ENCODE peak calls at places on chromosomes 4 and X, in four cellular contexts. V is A549, O is HepG2, R is K562. W is an unnamed sample.

GRCh38 chrX:69088171-69088938 is 76.9 kb downstream of the PJA1 start:
- DNase-seq in R (no peak), V (no peak), O (no peak), W (no peak)

GRCh38 chr4:97262769-97263168 is 880.5 kb downstream of the STPG2 start:
- DNase-seq in V (no peak), O (no peak), R (no peak), W (no peak)

GRCh38 chrX:41720125-41720780 is 3.7 kb upstream of the GPR82 start:
- DNase-seq in V (no peak), R (no peak), O (no peak), W (no peak)

GRCh38 chr4:77510367-77510766 is 95.3 kb upstream of the CXCL13 start:
- DNase-seq in O (no peak), V (no peak), R (no peak), W (no peak)

GRCh38 chrX:24838624-24839023 is 144.9 kb downstream of the POLA1 start:
- DNase-seq in R (no peak), O (no peak), V (no peak), W (no peak)

GRCh38 chr4:55608591-55608990 is 16.5 kb upstream of the PDCL2 start:
- DNase-seq in V (no peak), R (no peak), O (no peak), W (no peak)

GRCh38 chr4:151721466-151721865 is 39.3 kb downstream of the GATB start:
- DNase-seq in R (no peak), O (no peak), V (no peak), W (no peak)

GRCh38 chrX:118550792-118551191 is 55.2 kb downstream of the DOCK11 start:
- DNase-seq in V (no peak), O (no peak), R (no peak), W (no peak)

GRCh38 chr4:184024637-184025036 is 119.5 kb downstream of the STOX2 start:
- DNase-seq in O (no peak), R (no peak), V (no peak), W (no peak)

GRCh38 chrX:11787564-11787963 is 29.5 kb downstream of the MSL3 start:
- DNase-seq in R (peak), V (peak), O (peak), W (peak)

GRCh38 chr4:54626113-54626512 is 31.6 kb upstream of the KIT start:
- DNase-seq in O (no peak), V (no peak), R (no peak), W (no peak)

GRCh38 chr4:13464973-13465372 is 19.2 kb downstream of the RAB28 start:
- DNase-seq in O (no peak), V (no peak), R (no peak), W (no peak)

GRCh38 chr4:117064297-117064696 is 21.1 kb downstream of the TRAM1L1 start:
- DNase-seq in V (no peak), O (no peak), R (no peak), W (no peak)

GRCh38 chr4:112196446-112196845 is 35.1 kb upstream of the AP1AR start:
- DNase-seq in V (no peak), R (no peak), O (no peak), W (no peak)

GRCh38 chr4:120055795-120056194 is 10.9 kb downstream of the MAD2L1 start:
- DNase-seq in R (no peak), O (no peak), V (no peak), W (no peak)

GRCh38 chr4:139921551-139922184 is 232.3 kb downstream of the MAML3 start:
- DNase-seq in R (no peak), O (peak), V (no peak), W (no peak)

GRCh38 chr4:28427306-28428085 is 1566.9 kb downstream of the STIM2 start:
- DNase-seq in O (no peak), V (no peak), R (no peak), W (no peak)

GRCh38 chr4:52038109-52038912 is at the start of gene SGCB:
- DNase-seq in R (peak), O (no peak), V (peak), W (peak)

GRCh38 chr4:56326363-56326762 is 60.9 kb downstream of the AASDH start:
- DNase-seq in R (no peak), O (no peak), V (no peak), W (no peak)

GRCh38 chrX:22097295-22097694 is 65.2 kb downstream of the PHEX start:
- DNase-seq in R (no peak), O (no peak), V (no peak), W (no peak)

GRCh38 chrX:96480081-96480480 is 204.6 kb upstream of the DIAPH2 start:
- DNase-seq in V (no peak), R (no peak), O (no peak), W (no peak)

DNA sequence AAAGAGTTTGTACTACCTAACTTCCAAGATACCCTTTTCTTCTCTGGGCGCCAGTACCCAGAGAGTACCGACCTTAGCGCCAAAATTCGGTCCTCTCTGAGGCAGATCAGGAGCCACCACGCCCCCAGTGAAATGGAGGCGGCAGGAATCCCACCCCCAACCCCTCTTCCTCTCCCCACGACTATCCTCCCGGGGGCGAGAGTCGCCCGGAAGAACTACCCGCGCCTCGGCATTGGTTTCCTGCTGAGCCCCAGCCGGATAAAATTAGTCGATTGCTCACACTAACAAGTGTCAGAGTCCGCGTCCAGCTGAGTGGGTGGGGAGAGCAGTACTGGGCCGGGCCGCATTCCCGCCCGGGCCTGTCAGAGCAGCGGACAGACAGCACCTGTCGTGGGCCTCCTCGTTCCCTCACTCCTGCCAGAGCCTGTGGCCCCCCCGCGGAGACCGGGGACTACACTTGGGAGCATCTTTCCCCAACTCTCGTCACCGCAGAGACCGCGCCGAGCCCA is 78.7 kb downstream of the RLIM start:
- DNase-seq in V (no peak), R (peak), O (peak), W (peak)
- TF ChIP-seq HMGXB4 in V (no peak), R (no peak), O (no peak), W (no peak)

GRCh38 chr4:165403667-165404066 is 24.9 kb downstream of the CPE start:
- DNase-seq in O (no peak), R (no peak), V (no peak), W (no peak)
- TF ChIP-seq HMGXB4 in O (no peak), R (no peak), V (no peak), W (no peak)

GRCh38 chrX:150869450-150869849 is 29.0 kb downstream of the CD99L2 start:
- DNase-seq in V (no peak), O (no peak), R (no peak), W (no peak)
- TF ChIP-seq HMGXB4 in V (no peak), O (no peak), R (no peak), W (no peak)

DNA sequence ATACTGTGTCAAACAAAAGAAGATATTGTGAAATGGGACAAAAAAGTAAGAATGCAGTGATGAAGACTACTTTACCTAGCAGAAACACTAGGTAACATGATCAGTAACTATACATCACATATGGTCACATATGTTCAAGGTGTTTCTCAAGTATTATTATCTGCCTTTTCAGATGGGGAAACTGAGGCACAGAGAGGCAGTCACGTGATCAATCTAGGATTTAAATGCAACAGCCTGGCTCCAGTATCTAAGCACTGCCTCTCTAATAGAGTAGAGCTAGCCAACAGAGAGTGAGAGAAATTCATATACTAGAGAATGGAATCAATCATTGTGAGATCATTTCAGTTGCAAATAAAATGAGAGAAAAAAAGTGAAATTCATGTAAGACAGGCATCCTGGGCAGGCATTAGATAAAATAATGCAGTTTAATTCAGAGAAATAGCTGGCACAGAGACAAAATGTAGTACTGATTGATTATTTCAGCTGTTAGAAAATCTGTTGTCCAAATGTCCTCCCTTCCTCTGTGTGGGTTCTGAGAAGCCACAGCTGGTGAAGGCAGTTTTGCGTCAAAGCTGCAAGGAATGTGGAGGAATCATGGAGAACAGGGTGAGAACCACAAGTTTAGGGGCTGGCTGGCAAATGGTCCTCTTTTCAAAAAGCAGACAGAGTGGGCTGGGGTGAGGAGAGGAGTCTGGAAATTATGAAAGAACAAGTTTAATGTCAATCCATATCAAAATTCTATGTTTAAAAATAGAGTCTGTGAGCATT is 26.0 kb downstream of the SMIM43 start:
- DNase-seq in V (no peak), O (no peak), R (no peak), W (no peak)
- TF ChIP-seq HMGXB4 in V (no peak), O (no peak), R (no peak), W (no peak)

GRCh38 chrX:49995021-49995731 is 72.8 kb downstream of the CLCN5 start:
- DNase-seq in R (no peak), V (peak), O (peak), W (no peak)
- TF ChIP-seq HMGXB4 in R (no peak), V (no peak), O (no peak), W (no peak)

GRCh38 chrX:153400146-153401132 is 711 bp downstream of the PNMA6E start:
- DNase-seq in R (peak), V (peak), O (peak), W (peak)
- TF ChIP-seq HMGXB4 in R (no peak), V (no peak), O (peak), W (peak)

DNA sequence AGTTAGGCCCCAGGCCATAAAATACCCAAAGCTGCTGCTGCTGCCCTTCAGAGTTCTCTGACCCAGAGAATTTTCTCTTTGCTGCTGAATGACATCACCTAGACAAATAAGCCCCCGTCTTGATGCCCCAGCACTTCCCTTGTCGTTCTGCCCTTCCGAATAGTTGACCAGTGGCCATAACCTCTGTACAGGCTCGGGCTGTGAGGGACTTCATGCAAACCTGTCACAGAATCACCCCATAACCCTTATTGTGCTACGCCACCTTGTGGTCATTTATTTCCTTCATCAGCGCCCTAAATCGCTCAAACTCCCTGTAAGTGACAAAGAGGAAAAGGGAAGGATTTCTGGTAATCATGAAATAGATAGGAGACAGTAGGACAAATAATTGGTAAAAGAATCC is 18.8 kb downstream of the SPACA5 start:
- DNase-seq in R (peak), V (peak), O (peak), W (peak)
- TF ChIP-seq HMGXB4 in R (no peak), V (no peak), O (no peak), W (no peak)

DNA sequence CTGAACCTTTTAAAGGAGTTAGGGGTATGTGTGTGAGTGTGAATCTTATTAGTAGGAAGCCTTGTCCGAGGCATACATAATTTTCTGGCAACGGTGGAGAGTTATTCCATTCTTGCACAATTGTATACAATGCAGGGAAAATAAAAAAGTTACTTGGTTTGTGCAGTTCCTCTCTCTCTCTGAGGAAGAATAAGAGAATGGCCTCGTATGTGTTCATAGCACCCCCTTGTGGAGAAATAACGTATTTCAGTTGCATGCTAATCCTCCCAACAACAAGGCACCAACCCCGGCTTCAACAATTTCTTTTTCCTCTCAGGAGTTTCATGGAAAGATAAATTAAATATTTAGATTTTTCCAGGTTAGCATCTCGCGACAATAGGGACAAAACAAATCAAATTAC is 33.7 kb upstream of the FGF13 start:
- DNase-seq in V (peak), O (peak), R (peak), W (no peak)
- TF ChIP-seq HMGXB4 in V (no peak), O (no peak), R (no peak), W (no peak)

GRCh38 chr4:83011779-83012630 is 1.4 kb upstream of the LIN54 start:
- DNase-seq in V (no peak), O (no peak), R (no peak), W (peak)

GRCh38 chr4:83010111-83010521 is 507 bp downstream of the LIN54 start:
- DNase-seq in R (no peak), O (no peak), V (no peak), W (no peak)

GRCh38 chr4:83010522-83011318 is at the start of gene LIN54:
- DNase-seq in O (peak), R (peak), V (peak), W (peak)

GRCh38 chr4:83012631-83013419 is 2.2 kb upstream of the LIN54 start:
- DNase-seq in R (peak), O (peak), V (peak), W (peak)

DNA sequence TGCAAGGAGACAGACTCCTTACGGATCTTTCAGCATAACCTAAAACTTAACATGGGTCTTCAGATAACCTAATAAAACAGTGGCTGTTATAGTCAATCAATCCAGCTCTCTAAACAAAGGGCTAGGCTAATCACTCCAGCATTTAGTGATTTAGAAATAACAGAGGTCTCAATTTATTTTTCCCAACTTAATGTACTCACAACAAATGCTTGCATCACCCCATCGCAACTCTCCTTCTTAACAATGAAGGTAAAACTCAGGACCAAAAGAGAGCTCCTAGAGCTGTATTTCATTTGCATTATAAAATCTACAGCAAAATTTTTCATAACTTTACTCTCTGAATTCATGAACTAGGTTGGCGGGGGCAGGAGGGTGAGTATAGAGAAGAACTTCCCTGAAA is 1.1 kb downstream of the LIN54 start:
- DNase-seq in O (no peak), R (no peak), V (no peak), W (no peak)
- TF ChIP-seq HMGXB4 in O (no peak), R (no peak), V (no peak), W (no peak)